ENCODE peak calls at places on chromosomes 5 and 9, in ten cellular contexts. O, Q, P, W, A, T, E, I, M and X are unnamed samples.
A peak's percentile ranks its signal among the peaks of the same experiment; 100 is the strongest.

GRCh38 chr5:142110046-142110531 is 1.5 kb downstream of the NDFIP1 start:
- DNase-seq in Q (no peak), W (peak; percentile 28), P (no peak), A (peak; percentile 17), E (no peak), I (no peak), M (no peak), T (no peak), O (no peak), X (no peak)

GRCh38 chr9:100306283-100306682 is 46.5 kb downstream of the TEX10 start:
- DNase-seq in W (no peak), O (no peak), M (no peak), T (no peak), I (no peak), A (no peak), Q (no peak), P (no peak), E (no peak), X (no peak)

GRCh38 chr9:121545148-121545874 is 45.7 kb upstream of the GGTA1 start:
- DNase-seq in O (no peak), P (no peak), I (no peak), Q (no peak), E (no peak), M (no peak), A (no peak), T (no peak), W (no peak), X (no peak)

GRCh38 chr5:147935032-147935431 is 28.7 kb upstream of the C5orf46 start:
- DNase-seq in W (peak; percentile 56), P (no peak), O (no peak), T (peak; percentile 26), A (peak; percentile 10), E (no peak), Q (no peak), I (no peak), M (no peak), X (no peak)

GRCh38 chr5:88058625-88059024 is 210.0 kb downstream of the TMEM161B start:
- DNase-seq in W (no peak), T (no peak), A (no peak), I (no peak), Q (no peak), O (no peak), P (no peak), E (no peak), M (no peak), X (no peak)

GRCh38 chr5:10489810-10490426 is 48.2 kb downstream of the ROPN1L start:
- DNase-seq in A (no peak), O (no peak), P (no peak), I (no peak), E (peak; percentile 6), W (no peak), T (no peak), Q (no peak), M (no peak), X (no peak)

GRCh38 chr9:116482740-116483139 is 204.4 kb upstream of the TRIM32 start:
- DNase-seq in I (no peak), Q (no peak), W (no peak), M (no peak), P (no peak), T (peak; percentile 51), E (no peak), O (no peak), A (no peak), X (no peak)

GRCh38 chr9:33818167-33818831 is 1.3 kb downstream of the UBE2R2 start:
- DNase-seq in P (peak; percentile 42), A (no peak), T (no peak), O (no peak), M (peak; percentile 74), W (peak; percentile 49), Q (no peak), I (no peak), E (no peak), X (no peak)

GRCh38 chr5:140595538-140595937 is 30.9 kb downstream of the SLC35A4 start:
- DNase-seq in W (no peak), T (peak; percentile 25), A (no peak), M (no peak), Q (no peak), I (no peak), E (no peak), P (no peak), O (no peak), X (no peak)

GRCh38 chr5:169702726-169703481 is 65.8 kb downstream of the DOCK2 start:
- DNase-seq in I (no peak), M (no peak), Q (no peak), W (no peak), E (no peak), O (no peak), T (no peak), A (no peak), P (no peak), X (no peak)

GRCh38 chr5:169299146-169299545 is 1.8 kb downstream of the SLIT3 start:
- DNase-seq in M (no peak), P (no peak), A (peak; percentile 30), Q (no peak), W (no peak), T (no peak), E (no peak), I (no peak), O (no peak), X (no peak)

GRCh38 chr5:72557576-72558336 is 50.5 kb upstream of the ZNF366 start:
- DNase-seq in E (no peak), W (no peak), I (no peak), P (no peak), M (no peak), A (no peak), Q (no peak), O (no peak), T (no peak), X (no peak)
- H3K4me1 ChIP-seq in E (no peaks in the 10 kb centered on the region), W (no peaks in the 10 kb centered on the region), I (no peaks in the 10 kb centered on the region), P (peaks cover 7% of the 10 kb centered on the region), M (peaks cover 12% of the 10 kb centered on the region), A (peaks cover 15% of the 10 kb centered on the region), Q (peaks cover 30% of the 10 kb centered on the region), O (peaks cover 15% of the 10 kb centered on the region), T (peaks cover 8% of the 10 kb centered on the region), X (peaks cover 30% of the 10 kb centered on the region)

DNA sequence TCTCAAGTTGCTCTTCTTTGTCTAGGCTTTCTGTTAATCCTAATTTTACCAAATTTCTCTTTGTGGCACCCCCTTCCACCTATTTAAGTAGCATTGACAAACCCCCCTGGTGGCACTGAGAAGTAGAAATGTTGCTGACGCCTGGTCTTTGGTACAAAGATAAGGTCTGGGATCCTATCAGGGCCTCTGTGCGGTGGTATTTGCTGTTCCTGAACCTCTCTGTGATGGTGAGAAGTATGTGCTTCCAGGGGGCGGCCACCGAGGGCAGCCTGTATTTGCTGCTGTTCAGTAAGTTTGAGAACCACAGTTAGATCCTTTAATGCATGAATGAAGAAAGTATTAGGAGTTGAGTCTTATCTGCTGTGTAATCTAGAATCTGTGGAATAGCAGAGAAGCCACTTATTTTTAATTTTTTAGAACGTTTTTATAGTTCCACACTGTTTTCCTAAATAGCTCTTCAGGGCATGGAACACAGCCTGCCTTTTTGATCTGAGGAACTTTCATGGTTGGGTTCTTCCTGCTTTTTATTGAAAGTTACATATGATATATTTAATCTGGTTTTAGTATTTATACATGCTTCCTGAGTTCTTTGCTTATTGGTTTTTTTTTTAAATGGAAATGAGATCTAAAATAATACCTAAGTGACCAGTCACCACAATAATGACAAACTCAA is 124.2 kb downstream of the TRIO start:
- DNase-seq in I (no peak), A (no peak), O (no peak), M (no peak), Q (no peak), E (no peak), T (peak; percentile 58), W (no peak), P (no peak), X (no peak)
- H3K4me1 ChIP-seq in I (peaks cover 14% of the 10 kb centered on the region), A (peaks cover 93% of the 10 kb centered on the region), O (peaks cover 36% of the 10 kb centered on the region), M (peaks cover 51% of the 10 kb centered on the region), Q (peaks cover 61% of the 10 kb centered on the region), E (peaks cover 5% of the 10 kb centered on the region), T (peaks cover 76% of the 10 kb centered on the region), W (peaks cover 27% of the 10 kb centered on the region), P (peaks cover 18% of the 10 kb centered on the region), X (peaks cover 55% of the 10 kb centered on the region)

GRCh38 chr5:167356374-167356773 is 935.1 kb upstream of the WWC1 start:
- DNase-seq in O (no peak), W (no peak), M (no peak), E (no peak), I (no peak), Q (no peak), A (no peak), P (no peak), T (no peak), X (no peak)

GRCh38 chr5:167358868-167359492 is 932.5 kb upstream of the WWC1 start:
- DNase-seq in O (no peak), P (no peak), Q (no peak), E (no peak), T (no peak), I (no peak), W (peak; percentile 20), A (no peak), M (no peak), X (no peak)

GRCh38 chr5:167363065-167363464 is 928.4 kb upstream of the WWC1 start:
- DNase-seq in T (no peak), W (no peak), A (no peak), E (no peak), I (no peak), P (no peak), O (no peak), M (no peak), Q (no peak), X (no peak)

GRCh38 chr5:167361841-167362240 is 929.6 kb upstream of the WWC1 start:
- DNase-seq in W (no peak), E (no peak), P (no peak), Q (no peak), T (no peak), I (no peak), M (no peak), A (no peak), O (no peak), X (no peak)
- H3K4me1 ChIP-seq in W (no peaks in the 10 kb centered on the region), E (no peaks in the 10 kb centered on the region), P (no peaks in the 10 kb centered on the region), Q (no peaks in the 10 kb centered on the region), T (no peaks in the 10 kb centered on the region), I (no peaks in the 10 kb centered on the region), M (no peaks in the 10 kb centered on the region), A (no peaks in the 10 kb centered on the region), O (no peaks in the 10 kb centered on the region), X (no peaks in the 10 kb centered on the region)

GRCh38 chr5:1009359-1010180 is 968 bp downstream of the NKD2 start:
- DNase-seq in I (no peak), E (no peak), M (peak; percentile 48), Q (peak; percentile 57), P (no peak), O (peak; percentile 48), T (no peak), A (no peak), W (no peak), X (peak; percentile 70)

GRCh38 chr5:1007221-1007680 is 1.4 kb upstream of the NKD2 start:
- DNase-seq in A (no peak), T (peak; percentile 6), M (peak; percentile 54), O (peak; percentile 64), Q (peak; percentile 55), E (no peak), P (peak; percentile 13), W (no peak), I (peak; percentile 41), X (peak; percentile 74)

GRCh38 chr5:1007681-1008450 is 736 bp upstream of the NKD2 start:
- DNase-seq in Q (peak; percentile 53), W (no peak), I (peak; percentile 46), P (peak; percentile 15), T (peak; percentile 3), E (no peak), A (no peak), M (peak; percentile 61), O (no peak), X (peak; percentile 67)

GRCh38 chr5:1010181-1010510 is 1.5 kb downstream of the NKD2 start:
- DNase-seq in T (peak; percentile 19), O (no peak), I (no peak), Q (peak; percentile 57), W (no peak), E (no peak), M (peak; percentile 43), P (no peak), A (peak; percentile 43), X (no peak)

GRCh38 chr5:1008451-1009358 is at the start of gene NKD2:
- DNase-seq in T (peak; percentile 59), I (peak; percentile 61), W (peak; percentile 40), A (peak; percentile 75), M (peak; percentile 60), P (peak; percentile 29), E (peak; percentile 38), O (peak; percentile 70), Q (peak; percentile 48), X (peak; percentile 76)
- H3K4me1 ChIP-seq in T (no peaks in the 10 kb centered on the region), I (no peaks in the 10 kb centered on the region), W (no peaks in the 10 kb centered on the region), A (peaks cover 28% of the 10 kb centered on the region), M (peaks cover 26% of the 10 kb centered on the region), P (peaks cover 9% of the 10 kb centered on the region), E (peaks cover 17% of the 10 kb centered on the region), O (peaks cover 14% of the 10 kb centered on the region), Q (peaks cover 48% of the 10 kb centered on the region), X (peaks cover 47% of the 10 kb centered on the region)